ENCODE peak calls at places on chromosomes 4 and X, in eight cellular contexts. W is T-helper 1 cell; G is stimulated activated CD8-positive, alpha-beta memory T cell treated with anti-CD3 and anti-CD28 coated beads, Interleukin-12 subunit alpha, Interleukin-12 subunit beta, amount 100 ng/mL, for 4 hours; X is GM10248; Q is EH; F is putamen; T is Jurkat, Clone E6-1; E is fibroblast of mammary gland. R is an unnamed sample.

GRCh38 chr4:30616943-30617646 is 103.1 kb upstream of the PCDH7 start:
- DNase-seq in W (no peak), G (no peak), X (no peak), Q (no peak), F (no peak), T (no peak), E (peak), R (no peak)

GRCh38 chr4:156248921-156249320 is 295.3 kb upstream of the CTSO start:
- DNase-seq in W (no peak), G (no peak), X (no peak), Q (no peak), F (no peak), T (no peak), E (peak), R (no peak)

GRCh38 chrX:106912864-106913263 is 7.3 kb upstream of the CLDN2 start:
- DNase-seq in W (no peak), G (no peak), X (no peak), Q (peak), F (peak), T (no peak), E (peak), R (no peak)

GRCh38 chrX:283115-283845 is 2.1 kb downstream of the PLCXD1 start:
- DNase-seq in W (peak), G (peak), X (peak), Q (peak), F (peak), T (peak), E (peak), R (peak)

GRCh38 chrX:115709039-115709438 is 148.1 kb downstream of the PLS3 start:
- DNase-seq in W (no peak), G (no peak), X (no peak), Q (no peak), F (no peak), T (no peak), E (no peak), R (no peak)

GRCh38 chrX:18465051-18465450 is 39.6 kb downstream of the CDKL5 start:
- DNase-seq in W (no peak), G (no peak), X (no peak), Q (no peak), F (no peak), T (no peak), E (no peak), R (no peak)

GRCh38 chrX:15299945-15300851 is 15.2 kb downstream of the ASB11 start:
- DNase-seq in W (no peak), G (no peak), X (no peak), Q (peak), F (peak), T (no peak), E (peak), R (peak)

GRCh38 chr4:124862261-124862660 is 149.7 kb upstream of the ANKRD50 start:
- DNase-seq in W (no peak), G (no peak), X (no peak), Q (no peak), F (no peak), T (no peak), E (peak), R (no peak)

GRCh38 chr4:98670186-98670585 is 11.8 kb upstream of the TSPAN5 start:
- DNase-seq in W (no peak), G (no peak), X (no peak), Q (no peak), F (no peak), T (no peak), E (no peak), R (no peak)

GRCh38 chr4:139153411-139154133 is 23.4 kb downstream of the ELF2 start:
- DNase-seq in W (no peak), G (no peak), X (no peak), Q (peak), F (no peak), T (no peak), E (no peak), R (no peak)

GRCh38 chr4:186039697-186040096 is 29.3 kb upstream of the TLR3 start:
- DNase-seq in W (no peak), G (no peak), X (no peak), Q (no peak), F (no peak), T (no peak), E (no peak), R (no peak)

GRCh38 chr4:136873555-136873954 is 658.7 kb downstream of the PCDH18 start:
- DNase-seq in W (no peak), G (no peak), X (no peak), Q (no peak), F (no peak), T (no peak), E (no peak), R (no peak)

R was measured in globus pallidus.